ENCODE peak calls at places on chromosomes 6 and 20, in ten cellular contexts. X, P, A, N, I, H, T, Y, B and D are unnamed samples.
A peak's percentile ranks its signal among the peaks of the same experiment; 100 is the strongest.

GRCh38 chr6:33792990-33793389 is 4.1 kb upstream of the LEMD2 start:
- DNase-seq in X (no peak), P (no peak), A (no peak), N (no peak), I (no peak), H (no peak), T (no peak), Y (no peak), B (no peak), D (no peak)

GRCh38 chr6:47655719-47656595 is 42.4 kb upstream of the ADGRF4 start:
- DNase-seq in X (no peak), P (peak; percentile 78), A (peak; percentile 64), N (no peak), I (no peak), H (peak; percentile 38), T (no peak), Y (peak; percentile 58), B (no peak), D (no peak)

GRCh38 chr6:64034840-64035656 is 399.4 kb downstream of the PHF3 start:
- DNase-seq in X (no peak), P (no peak), A (peak; percentile 64), N (no peak), I (no peak), H (no peak), T (no peak), Y (no peak), B (no peak), D (no peak)

GRCh38 chr6:26003102-26003694 is 40.6 kb downstream of the TRIM38 start:
- DNase-seq in X (no peak), P (peak; percentile 61), A (peak; percentile 29), N (no peak), I (no peak), H (peak; percentile 45), T (peak; percentile 78), Y (peak; percentile 65), B (no peak), D (peak; percentile 3)

GRCh38 chr6:49576618-49577017 is 26.1 kb downstream of the C6orf141 start:
- DNase-seq in X (no peak), P (no peak), A (no peak), N (no peak), I (no peak), H (no peak), T (no peak), Y (no peak), B (no peak), D (no peak)

GRCh38 chr20:52379723-52380336 is 188.3 kb upstream of the ZFP64 start:
- DNase-seq in X (no peak), P (peak; percentile 42), A (peak; percentile 35), N (no peak), I (no peak), H (no peak), T (peak; percentile 55), Y (peak; percentile 39), B (no peak), D (no peak)

GRCh38 chr6:140567469-140567868 is 1193.0 kb upstream of the CITED2 start:
- DNase-seq in X (no peak), P (no peak), A (no peak), N (no peak), I (no peak), H (no peak), T (no peak), Y (no peak), B (no peak), D (no peak)

GRCh38 chr20:48333707-48334106 is 494.1 kb downstream of the PREX1 start:
- DNase-seq in X (no peak), P (no peak), A (no peak), N (no peak), I (no peak), H (no peak), T (no peak), Y (no peak), B (no peak), D (no peak)

GRCh38 chr20:61915101-61915500 is 150.6 kb downstream of the TAF4 start:
- DNase-seq in X (no peak), P (no peak), A (no peak), N (no peak), I (no peak), H (no peak), T (no peak), Y (no peak), B (no peak), D (no peak)

GRCh38 chr20:8796088-8796665 is 272.7 kb upstream of the PLCB4 start:
- DNase-seq in X (no peak), P (no peak), A (no peak), N (no peak), I (no peak), H (no peak), T (no peak), Y (no peak), B (no peak), D (no peak)

GRCh38 chr6:24228681-24229255 is 102.8 kb downstream of the NRSN1 start:
- DNase-seq in X (no peak), P (no peak), A (peak; percentile 39), N (no peak), I (no peak), H (no peak), T (no peak), Y (no peak), B (no peak), D (no peak)

GRCh38 chr6:77876300-77876699 is 223.5 kb downstream of the MEI4 start:
- DNase-seq in X (no peak), P (no peak), A (no peak), N (no peak), I (no peak), H (no peak), T (no peak), Y (no peak), B (no peak), D (no peak)

GRCh38 chr6:75611702-75612375 is 10.2 kb downstream of the SENP6 start:
- DNase-seq in X (no peak), P (no peak), A (no peak), N (no peak), I (peak; percentile 72), H (no peak), T (no peak), Y (no peak), B (no peak), D (no peak)

GRCh38 chr20:23245553-23246128 is 105.0 kb upstream of the NXT1 start:
- DNase-seq in X (no peak), P (peak; percentile 15), A (peak; percentile 49), N (no peak), I (no peak), H (peak; percentile 71), T (peak; percentile 68), Y (peak; percentile 40), B (peak; percentile 18), D (no peak)

GRCh38 chr6:10695086-10695657 is 400 bp downstream of the PAK1IP1 start:
- DNase-seq in X (no peak), P (no peak), A (peak; percentile 8), N (no peak), I (no peak), H (no peak), T (no peak), Y (no peak), B (no peak), D (no peak)

GRCh38 chr6:99592900-99593299 is 13.7 kb upstream of the PRDM13 start:
- DNase-seq in X (no peak), P (no peak), A (no peak), N (no peak), I (no peak), H (no peak), T (no peak), Y (no peak), B (no peak), D (no peak)

GRCh38 chr6:36817176-36817817 is 21.9 kb downstream of the CPNE5 start:
- DNase-seq in X (no peak), P (no peak), A (no peak), N (no peak), I (no peak), H (no peak), T (no peak), Y (no peak), B (no peak), D (no peak)

GRCh38 chr6:143332153-143332845 is 118.2 kb downstream of the ADAT2 start:
- DNase-seq in X (no peak), P (no peak), A (no peak), N (no peak), I (no peak), H (no peak), T (no peak), Y (no peak), B (no peak), D (no peak)

GRCh38 chr6:116221067-116221466 is 32.8 kb downstream of the TSPYL4 start:
- DNase-seq in X (no peak), P (no peak), A (no peak), N (no peak), I (no peak), H (no peak), T (no peak), Y (no peak), B (no peak), D (no peak)

GRCh38 chr6:75204222-75204958 is 1.5 kb downstream of the COL12A1 start:
- DNase-seq in X (peak; percentile 93), P (peak; percentile 74), A (peak; percentile 63), N (peak; percentile 59), I (no peak), H (peak; percentile 83), T (peak; percentile 75), Y (peak; percentile 58), B (peak; percentile 40), D (no peak)

GRCh38 chr6:47308223-47308567 is 1.5 kb downstream of the TNFRSF21 start:
- DNase-seq in X (no peak), P (no peak), A (no peak), N (no peak), I (no peak), H (no peak), T (no peak), Y (no peak), B (no peak), D (no peak)

GRCh38 chr6:11111769-11112437 is 378 bp upstream of the ERVFRD-1 start:
- DNase-seq in X (no peak), P (no peak), A (no peak), N (no peak), I (no peak), H (no peak), T (peak; percentile 13), Y (no peak), B (no peak), D (no peak)

GRCh38 chr20:2804921-2805681 is 4.7 kb upstream of the CPXM1 start:
- DNase-seq in X (no peak), P (no peak), A (no peak), N (no peak), I (no peak), H (no peak), T (no peak), Y (no peak), B (no peak), D (no peak)

GRCh38 chr6:29797120-29797519 is 30.5 kb upstream of the HLA-G start:
- DNase-seq in X (no peak), P (no peak), A (no peak), N (no peak), I (no peak), H (no peak), T (no peak), Y (no peak), B (no peak), D (no peak)

GRCh38 chr6:130632288-130632687 is 194.9 kb upstream of the SMLR1 start:
- DNase-seq in X (no peak), P (no peak), A (no peak), N (no peak), I (no peak), H (no peak), T (no peak), Y (no peak), B (no peak), D (no peak)

GRCh38 chr6:50141100-50141499 is 91.4 kb upstream of the DEFB112 start:
- DNase-seq in X (no peak), P (no peak), A (no peak), N (no peak), I (no peak), H (no peak), T (no peak), Y (no peak), B (no peak), D (no peak)

GRCh38 chr6:2054516-2055067 is 190.8 kb downstream of the GMDS start:
- DNase-seq in X (no peak), P (no peak), A (no peak), N (no peak), I (no peak), H (no peak), T (no peak), Y (no peak), B (no peak), D (no peak)

GRCh38 chr20:36004045-36004444 is 35.7 kb downstream of the CNBD2 start:
- DNase-seq in X (no peak), P (no peak), A (no peak), N (no peak), I (no peak), H (no peak), T (no peak), Y (no peak), B (no peak), D (no peak)